ENCODE peak calls at places on chromosome 1, in eight cellular contexts. W, M, H, I, G, J, P and C are unnamed samples.

GRCh38 chr1:176602388-176603004 is 139.5 kb downstream of the PAPPA2 start:
- DNase-seq in W (no peak), M (no peak), H (no peak), I (no peak), G (no peak), J (no peak), P (no peak), C (no peak)

GRCh38 chr1:91502138-91502881 is 1.7 kb downstream of the CDC7 start:
- DNase-seq in W (no peak), M (no peak), H (no peak), I (peak; percentile 15), G (no peak), J (no peak), P (no peak), C (no peak)

GRCh38 chr1:38025664-38026063 is 13.1 kb downstream of the UTP11 start:
- DNase-seq in W (no peak), M (no peak), H (no peak), I (no peak), G (no peak), J (no peak), P (no peak), C (no peak)

GRCh38 chr1:202106340-202107284 is 16.1 kb upstream of the GPR37L1 start:
- DNase-seq in W (peak; percentile 57), M (no peak), H (peak; percentile 88), I (peak; percentile 24), G (no peak), J (no peak), P (no peak), C (no peak)

GRCh38 chr1:26584022-26584485 is 54.5 kb downstream of the RPS6KA1 start:
- DNase-seq in W (no peak), M (no peak), H (no peak), I (peak; percentile 52), G (no peak), J (no peak), P (no peak), C (no peak)

GRCh38 chr1:19080715-19081114 is 124.2 kb upstream of the IFFO2 start:
- DNase-seq in W (no peak), M (no peak), H (no peak), I (peak; percentile 74), G (no peak), J (no peak), P (no peak), C (no peak)

GRCh38 chr1:89929467-89930063 is 65.3 kb upstream of the ZNF326 start:
- DNase-seq in W (no peak), M (no peak), H (no peak), I (no peak), G (no peak), J (no peak), P (no peak), C (no peak)

GRCh38 chr1:81452693-81453344 is 347.9 kb upstream of the ADGRL2 start:
- DNase-seq in W (no peak), M (no peak), H (no peak), I (no peak), G (no peak), J (no peak), P (no peak), C (no peak)

GRCh38 chr1:161914595-161914994 is 109.1 kb downstream of the OLFML2B start:
- DNase-seq in W (no peak), M (no peak), H (no peak), I (no peak), G (no peak), J (no peak), P (no peak), C (no peak)

GRCh38 chr1:6392880-6393399 is 627 bp downstream of the ACOT7 start:
- DNase-seq in W (no peak), M (no peak), H (no peak), I (no peak), G (no peak), J (no peak), P (no peak), C (no peak)

GRCh38 chr1:205048382-205048781 is 5.4 kb downstream of the CNTN2 start:
- DNase-seq in W (no peak), M (no peak), H (no peak), I (no peak), G (no peak), J (no peak), P (no peak), C (no peak)

GRCh38 chr1:158686430-158687009 is at the start of gene SPTA1:
- DNase-seq in W (no peak), M (no peak), H (no peak), I (no peak), G (no peak), J (no peak), P (no peak), C (no peak)

GRCh38 chr1:6495041-6495441 is 3.6 kb upstream of the PLEKHG5 start:
- DNase-seq in W (no peak), M (no peak), H (no peak), I (no peak), G (no peak), J (no peak), P (no peak), C (no peak)

GRCh38 chr1:194045416-194045815 is 859.0 kb upstream of the B3GALT2 start:
- DNase-seq in W (peak; percentile 70), M (peak; percentile 23), H (no peak), I (peak; percentile 85), G (no peak), J (no peak), P (no peak), C (no peak)

GRCh38 chr1:20733361-20733975 is 965 bp upstream of the SH2D5 start:
- DNase-seq in W (no peak), M (no peak), H (no peak), I (peak; percentile 26), G (no peak), J (no peak), P (no peak), C (no peak)

GRCh38 chr1:51644533-51645197 is 27.8 kb downstream of the OSBPL9 start:
- DNase-seq in W (peak; percentile 88), M (no peak), H (no peak), I (peak; percentile 84), G (no peak), J (no peak), P (peak; percentile 88), C (no peak)

GRCh38 chr1:213111502-213111901 is 60.5 kb downstream of the RPS6KC1 start:
- DNase-seq in W (no peak), M (no peak), H (no peak), I (no peak), G (no peak), J (no peak), P (no peak), C (no peak)